ENCODE peak calls at places on chromosome 13, in eight cellular contexts. F is heart left ventricle, O is heart right ventricle, I is fibroblast of the aortic adventitia, S is K562, W is WTC11, E is retinal pigment epithelial cell, Z is Calu3. P is an unnamed sample.
A peak's percentile ranks its signal among the peaks of the same experiment; 100 is the strongest.

GRCh38 chr13:46179576-46180368 is 2.2 kb downstream of the LCP1 start:
- DNase-seq in Z (no peak), F (peak; percentile 44), S (peak; percentile 44), E (no peak), W (no peak), I (no peak), O (peak; percentile 50), P (no peak)

GRCh38 chr13:85241045-85241444 is 558.2 kb downstream of the SLITRK6 start:
- DNase-seq in W (no peak), E (peak; percentile 11), Z (no peak), S (no peak), F (no peak), I (peak; percentile 13), O (no peak), P (no peak)

GRCh38 chr13:97574926-97575325 is 141.0 kb downstream of the RAP2A start:
- DNase-seq in I (peak; percentile 40), S (no peak), Z (no peak), O (peak; percentile 9), W (peak; percentile 58), F (no peak), E (no peak), P (no peak)

GRCh38 chr13:47184311-47184710 is 287.5 kb upstream of the HTR2A start:
- DNase-seq in S (no peak), W (no peak), F (no peak), I (peak; percentile 66), Z (no peak), E (no peak), O (no peak), P (no peak)

GRCh38 chr13:32932376-32932775 is 83.8 kb upstream of the KL start:
- DNase-seq in F (no peak), E (no peak), Z (no peak), S (no peak), I (no peak), O (no peak), W (no peak), P (no peak)

GRCh38 chr13:72208112-72208645 is 341.2 kb upstream of the DACH1 start:
- DNase-seq in I (no peak), W (no peak), E (no peak), S (no peak), F (no peak), O (no peak), Z (no peak), P (no peak)

GRCh38 chr13:110677731-110678545 is 28.0 kb downstream of the CARS2 start:
- DNase-seq in E (no peak), I (no peak), S (no peak), W (no peak), O (no peak), F (no peak), Z (no peak), P (no peak)

GRCh38 chr13:87893982-87894527 is 222.9 kb downstream of the SLITRK5 start:
- DNase-seq in F (no peak), S (no peak), I (no peak), O (no peak), Z (no peak), W (no peak), E (no peak), P (no peak)

GRCh38 chr13:109309625-109310363 is 476.6 kb downstream of the IRS2 start:
- DNase-seq in E (no peak), I (no peak), F (no peak), S (no peak), Z (no peak), W (no peak), O (no peak), P (peak; percentile 52)

GRCh38 chr13:35859981-35860380 is 271.2 kb downstream of the DCLK1 start:
- DNase-seq in W (no peak), I (no peak), E (no peak), O (no peak), S (no peak), F (no peak), Z (no peak), P (no peak)

GRCh38 chr13:47904239-47904638 is 96.8 kb downstream of the SUCLA2 start:
- DNase-seq in S (peak; percentile 29), F (no peak), I (no peak), Z (no peak), E (no peak), O (no peak), W (no peak), P (no peak)

GRCh38 chr13:40995997-40996396 is 23.1 kb downstream of the ELF1 start:
- DNase-seq in O (no peak), F (no peak), I (no peak), W (no peak), Z (no peak), E (no peak), S (no peak), P (no peak)

GRCh38 chr13:40994581-40995230 is 24.4 kb downstream of the ELF1 start:
- DNase-seq in W (no peak), Z (no peak), O (no peak), I (no peak), S (no peak), E (no peak), F (no peak), P (no peak)

GRCh38 chr13:40992678-40993077 is 26.4 kb downstream of the ELF1 start:
- DNase-seq in S (no peak), Z (no peak), O (no peak), I (peak; percentile 24), W (no peak), E (no peak), F (no peak), P (no peak)

GRCh38 chr13:40993119-40993518 is 26.0 kb downstream of the ELF1 start:
- DNase-seq in I (peak; percentile 21), W (peak; percentile 18), O (no peak), Z (no peak), S (no peak), F (no peak), E (no peak), P (peak; percentile 37)

GRCh38 chr13:40993987-40994386 is 25.1 kb downstream of the ELF1 start:
- DNase-seq in I (no peak), S (no peak), F (no peak), Z (peak; percentile 53), W (no peak), O (no peak), E (no peak), P (no peak)
- TF ChIP-seq CTCF in I (no peak), S (no peak), F (no peak), Z (no peak), W (no peak), O (no peak), E (no peak), P (no peak)

GRCh38 chr13:65613004-65613403 is 1617.1 kb downstream of the PCDH9 start:
- DNase-seq in F (no peak), O (no peak), Z (no peak), I (no peak), S (peak; percentile 4), E (no peak), W (peak; percentile 11), P (no peak)
- TF ChIP-seq CTCF in F (no peak), O (no peak), Z (no peak), I (peak; percentile 18), S (no peak), E (peak; percentile 40), W (peak; percentile 30), P (no peak)

GRCh38 chr13:67437246-67437645 is 207.1 kb upstream of the PCDH9 start:
- DNase-seq in I (no peak), S (no peak), Z (no peak), W (no peak), O (no peak), F (no peak), E (no peak), P (no peak)

GRCh38 chr13:67440240-67440639 is 210.1 kb upstream of the PCDH9 start:
- DNase-seq in S (no peak), E (no peak), W (no peak), O (no peak), Z (no peak), F (no peak), I (no peak), P (no peak)

GRCh38 chr13:67443901-67444300 is 213.8 kb upstream of the PCDH9 start:
- DNase-seq in E (no peak), W (no peak), I (no peak), F (no peak), Z (no peak), S (no peak), O (no peak), P (no peak)

GRCh38 chr13:67439365-67439764 is 209.2 kb upstream of the PCDH9 start:
- DNase-seq in Z (no peak), S (no peak), W (no peak), F (no peak), E (no peak), I (no peak), O (no peak), P (no peak)

GRCh38 chr13:67438465-67438864 is 208.3 kb upstream of the PCDH9 start:
- DNase-seq in F (no peak), I (no peak), E (no peak), O (no peak), W (no peak), Z (no peak), S (no peak), P (no peak)
- TF ChIP-seq CTCF in F (peak; percentile 20), I (no peak), E (no peak), O (no peak), W (no peak), Z (no peak), S (no peak), P (no peak)

GRCh38 chr13:55999709-56000108 is 1141.0 kb upstream of the PRR20A start:
- DNase-seq in E (no peak), Z (no peak), I (no peak), W (peak; percentile 20), S (no peak), F (no peak), O (no peak), P (no peak)
- TF ChIP-seq CTCF in E (no peak), Z (no peak), I (no peak), W (peak; percentile 24), S (no peak), F (no peak), O (no peak), P (no peak)

DNA sequence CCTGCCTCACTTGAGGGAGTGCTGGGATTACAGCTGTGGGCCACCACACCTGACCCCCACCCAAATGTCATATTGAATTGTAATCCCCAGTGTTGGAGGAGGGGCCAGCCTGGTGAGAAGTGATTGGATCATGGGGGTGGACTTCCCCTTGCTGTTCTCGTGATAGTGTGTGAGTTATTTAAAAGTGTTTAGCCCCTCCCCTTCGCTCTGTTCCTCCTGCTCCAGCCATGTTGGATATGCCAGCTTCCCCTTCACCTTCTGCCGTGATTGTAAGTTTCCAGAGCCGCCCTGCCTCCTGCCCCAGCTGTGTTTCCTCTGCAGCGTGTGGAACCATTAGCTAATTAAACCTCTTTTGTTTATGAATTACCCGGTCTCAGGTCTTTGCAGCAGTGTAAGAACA is 13.7 kb downstream of the CHAMP1 start:
- DNase-seq in F (no peak), S (no peak), Z (no peak), W (no peak), E (no peak), I (no peak), O (no peak), P (no peak)
- TF ChIP-seq CTCF in F (no peak), S (no peak), Z (no peak), W (no peak), E (no peak), I (no peak), O (no peak), P (no peak)

GRCh38 chr13:23512762-23513395 is 57.3 kb upstream of the TNFRSF19 start:
- DNase-seq in W (no peak), Z (no peak), E (no peak), S (no peak), F (no peak), I (no peak), O (no peak), P (no peak)
- TF ChIP-seq CTCF in W (peak; percentile 24), Z (no peak), E (peak; percentile 6), S (no peak), F (peak; percentile 9), I (peak; percentile 29), O (no peak), P (no peak)

GRCh38 chr13:91955546-91956355 is 557.3 kb downstream of the GPC5 start:
- DNase-seq in S (no peak), W (peak; percentile 14), O (no peak), E (no peak), Z (no peak), I (no peak), F (no peak), P (no peak)
- TF ChIP-seq CTCF in S (no peak), W (no peak), O (no peak), E (no peak), Z (no peak), I (no peak), F (no peak), P (no peak)

P was measured in pancreas.